ENCODE peak calls at places on chromosomes 2 and 18, in seven cellular contexts. One of them, this sample, is unnamed.

GRCh38 chr18:26928669-26929313 is 63.3 kb upstream of the AQP4 start:
- DNase-seq in heart left ventricle: no peak
- DNase-seq in T-cell: no peak
- DNase-seq in bronchial epithelial cell: peak; percentile 18
- DNase-seq in glutamatergic neuron: no peak
- DNase-seq in stimulated activated naive B cell treated with anti-CD40 and anti-IgM and Interleukin-4, amounts not matched to agents 10 μg/mL and 1 μg/mL and 100 μg/mL, for 72 hours: no peak
- DNase-seq in A172: no peak
- DNase-seq in this sample: no peak

GRCh38 chr2:43171789-43172188 is 54.6 kb downstream of the ZFP36L2 start:
- DNase-seq in heart left ventricle: peak; percentile 64
- DNase-seq in T-cell: no peak
- DNase-seq in bronchial epithelial cell: no peak
- DNase-seq in glutamatergic neuron: no peak
- DNase-seq in stimulated activated naive B cell treated with anti-CD40 and anti-IgM and Interleukin-4, amounts not matched to agents 10 μg/mL and 1 μg/mL and 100 μg/mL, for 72 hours: no peak
- DNase-seq in A172: peak; percentile 62
- DNase-seq in this sample: no peak

GRCh38 chr2:236775521-236775920 is 205.9 kb downstream of the ACKR3 start:
- DNase-seq in heart left ventricle: no peak
- DNase-seq in T-cell: no peak
- DNase-seq in bronchial epithelial cell: no peak
- DNase-seq in glutamatergic neuron: no peak
- DNase-seq in stimulated activated naive B cell treated with anti-CD40 and anti-IgM and Interleukin-4, amounts not matched to agents 10 μg/mL and 1 μg/mL and 100 μg/mL, for 72 hours: no peak
- DNase-seq in A172: no peak
- DNase-seq in this sample: no peak

GRCh38 chr2:131085646-131086045 is 7.6 kb downstream of the FAM168B start:
- DNase-seq in heart left ventricle: no peak
- DNase-seq in T-cell: no peak
- DNase-seq in bronchial epithelial cell: no peak
- DNase-seq in glutamatergic neuron: no peak
- DNase-seq in stimulated activated naive B cell treated with anti-CD40 and anti-IgM and Interleukin-4, amounts not matched to agents 10 μg/mL and 1 μg/mL and 100 μg/mL, for 72 hours: no peak
- DNase-seq in A172: no peak
- DNase-seq in this sample: no peak

GRCh38 chr2:84152471-84152870 is 306.6 kb downstream of the SUCLG1 start:
- DNase-seq in heart left ventricle: no peak
- DNase-seq in T-cell: no peak
- DNase-seq in bronchial epithelial cell: peak; percentile 44
- DNase-seq in glutamatergic neuron: no peak
- DNase-seq in stimulated activated naive B cell treated with anti-CD40 and anti-IgM and Interleukin-4, amounts not matched to agents 10 μg/mL and 1 μg/mL and 100 μg/mL, for 72 hours: no peak
- DNase-seq in A172: no peak
- DNase-seq in this sample: no peak

GRCh38 chr2:219726916-219727315 is 99.5 kb downstream of the SLC4A3 start:
- DNase-seq in heart left ventricle: no peak
- DNase-seq in T-cell: no peak
- DNase-seq in bronchial epithelial cell: no peak
- DNase-seq in glutamatergic neuron: no peak
- DNase-seq in stimulated activated naive B cell treated with anti-CD40 and anti-IgM and Interleukin-4, amounts not matched to agents 10 μg/mL and 1 μg/mL and 100 μg/mL, for 72 hours: no peak
- DNase-seq in A172: no peak
- DNase-seq in this sample: no peak

GRCh38 chr2:7900593-7900992 is 781.3 kb upstream of the ID2 start:
- DNase-seq in heart left ventricle: no peak
- DNase-seq in T-cell: no peak
- DNase-seq in bronchial epithelial cell: peak; percentile 7
- DNase-seq in glutamatergic neuron: no peak
- DNase-seq in stimulated activated naive B cell treated with anti-CD40 and anti-IgM and Interleukin-4, amounts not matched to agents 10 μg/mL and 1 μg/mL and 100 μg/mL, for 72 hours: no peak
- DNase-seq in A172: no peak
- DNase-seq in this sample: no peak

GRCh38 chr2:110099036-110099420 is 16.6 kb downstream of the MALL start:
- DNase-seq in heart left ventricle: no peak
- DNase-seq in T-cell: no peak
- DNase-seq in bronchial epithelial cell: no peak
- DNase-seq in glutamatergic neuron: no peak
- DNase-seq in stimulated activated naive B cell treated with anti-CD40 and anti-IgM and Interleukin-4, amounts not matched to agents 10 μg/mL and 1 μg/mL and 100 μg/mL, for 72 hours: no peak
- DNase-seq in A172: no peak
- DNase-seq in this sample: no peak

GRCh38 chr2:44578401-44579135 is 216.8 kb downstream of the CAMKMT start:
- DNase-seq in heart left ventricle: no peak
- DNase-seq in T-cell: no peak
- DNase-seq in bronchial epithelial cell: peak; percentile 94
- DNase-seq in glutamatergic neuron: no peak
- DNase-seq in stimulated activated naive B cell treated with anti-CD40 and anti-IgM and Interleukin-4, amounts not matched to agents 10 μg/mL and 1 μg/mL and 100 μg/mL, for 72 hours: no peak
- DNase-seq in A172: peak; percentile 8
- DNase-seq in this sample: no peak

GRCh38 chr2:96361751-96362150 is 26.2 kb downstream of the NCAPH start:
- DNase-seq in heart left ventricle: no peak
- DNase-seq in T-cell: no peak
- DNase-seq in bronchial epithelial cell: no peak
- DNase-seq in glutamatergic neuron: no peak
- DNase-seq in stimulated activated naive B cell treated with anti-CD40 and anti-IgM and Interleukin-4, amounts not matched to agents 10 μg/mL and 1 μg/mL and 100 μg/mL, for 72 hours: no peak
- DNase-seq in A172: no peak
- DNase-seq in this sample: no peak

GRCh38 chr18:57210101-57210661 is 63.3 kb downstream of the BOD1L2 start:
- DNase-seq in heart left ventricle: peak; percentile 55
- DNase-seq in T-cell: no peak
- DNase-seq in bronchial epithelial cell: peak; percentile 85
- DNase-seq in glutamatergic neuron: peak; percentile 65
- DNase-seq in stimulated activated naive B cell treated with anti-CD40 and anti-IgM and Interleukin-4, amounts not matched to agents 10 μg/mL and 1 μg/mL and 100 μg/mL, for 72 hours: no peak
- DNase-seq in A172: peak; percentile 88
- DNase-seq in this sample: no peak

GRCh38 chr2:178025551-178026185 is 46.9 kb downstream of the PDE11A start:
- DNase-seq in heart left ventricle: no peak
- DNase-seq in T-cell: no peak
- DNase-seq in bronchial epithelial cell: no peak
- DNase-seq in glutamatergic neuron: no peak
- DNase-seq in stimulated activated naive B cell treated with anti-CD40 and anti-IgM and Interleukin-4, amounts not matched to agents 10 μg/mL and 1 μg/mL and 100 μg/mL, for 72 hours: no peak
- DNase-seq in A172: no peak
- DNase-seq in this sample: no peak

GRCh38 chr2:185299867-185300266 is 438.7 kb upstream of the FSIP2 start:
- DNase-seq in heart left ventricle: no peak
- DNase-seq in T-cell: no peak
- DNase-seq in bronchial epithelial cell: no peak
- DNase-seq in glutamatergic neuron: no peak
- DNase-seq in stimulated activated naive B cell treated with anti-CD40 and anti-IgM and Interleukin-4, amounts not matched to agents 10 μg/mL and 1 μg/mL and 100 μg/mL, for 72 hours: no peak
- DNase-seq in A172: no peak
- DNase-seq in this sample: no peak

GRCh38 chr18:36284268-36284667 is 13.2 kb upstream of the FHOD3 start:
- DNase-seq in heart left ventricle: no peak
- DNase-seq in T-cell: no peak
- DNase-seq in bronchial epithelial cell: no peak
- DNase-seq in glutamatergic neuron: no peak
- DNase-seq in stimulated activated naive B cell treated with anti-CD40 and anti-IgM and Interleukin-4, amounts not matched to agents 10 μg/mL and 1 μg/mL and 100 μg/mL, for 72 hours: no peak
- DNase-seq in A172: no peak
- DNase-seq in this sample: no peak

GRCh38 chr2:120992791-120993555 is 257.3 kb downstream of the GLI2 start:
- DNase-seq in heart left ventricle: no peak
- DNase-seq in T-cell: no peak
- DNase-seq in bronchial epithelial cell: no peak
- DNase-seq in glutamatergic neuron: no peak
- DNase-seq in stimulated activated naive B cell treated with anti-CD40 and anti-IgM and Interleukin-4, amounts not matched to agents 10 μg/mL and 1 μg/mL and 100 μg/mL, for 72 hours: no peak
- DNase-seq in A172: no peak
- DNase-seq in this sample: no peak

GRCh38 chr18:54749291-54749690 is 79.0 kb upstream of the RAB27B start:
- DNase-seq in heart left ventricle: no peak
- DNase-seq in T-cell: no peak
- DNase-seq in bronchial epithelial cell: no peak
- DNase-seq in glutamatergic neuron: no peak
- DNase-seq in stimulated activated naive B cell treated with anti-CD40 and anti-IgM and Interleukin-4, amounts not matched to agents 10 μg/mL and 1 μg/mL and 100 μg/mL, for 72 hours: no peak
- DNase-seq in A172: no peak
- DNase-seq in this sample: no peak

GRCh38 chr18:76977108-76977621 is 154.8 kb downstream of the ZNF236 start:
- DNase-seq in heart left ventricle: no peak
- DNase-seq in T-cell: no peak
- DNase-seq in bronchial epithelial cell: no peak
- DNase-seq in glutamatergic neuron: no peak
- DNase-seq in stimulated activated naive B cell treated with anti-CD40 and anti-IgM and Interleukin-4, amounts not matched to agents 10 μg/mL and 1 μg/mL and 100 μg/mL, for 72 hours: no peak
- DNase-seq in A172: no peak
- DNase-seq in this sample: no peak

GRCh38 chr2:98515571-98515927 is 70.9 kb downstream of the INPP4A start:
- DNase-seq in heart left ventricle: no peak
- DNase-seq in T-cell: no peak
- DNase-seq in bronchial epithelial cell: no peak
- DNase-seq in glutamatergic neuron: no peak
- DNase-seq in stimulated activated naive B cell treated with anti-CD40 and anti-IgM and Interleukin-4, amounts not matched to agents 10 μg/mL and 1 μg/mL and 100 μg/mL, for 72 hours: no peak
- DNase-seq in A172: no peak
- DNase-seq in this sample: no peak

GRCh38 chr18:59669872-59670657 is 27.2 kb downstream of the CCBE1 start:
- DNase-seq in heart left ventricle: no peak
- DNase-seq in T-cell: no peak
- DNase-seq in bronchial epithelial cell: no peak
- DNase-seq in glutamatergic neuron: no peak
- DNase-seq in stimulated activated naive B cell treated with anti-CD40 and anti-IgM and Interleukin-4, amounts not matched to agents 10 μg/mL and 1 μg/mL and 100 μg/mL, for 72 hours: no peak
- DNase-seq in A172: no peak
- DNase-seq in this sample: no peak

GRCh38 chr18:55421612-55422381 is 166.2 kb downstream of the TCF4 start:
- DNase-seq in heart left ventricle: no peak
- DNase-seq in T-cell: no peak
- DNase-seq in bronchial epithelial cell: peak; percentile 81
- DNase-seq in glutamatergic neuron: no peak
- DNase-seq in stimulated activated naive B cell treated with anti-CD40 and anti-IgM and Interleukin-4, amounts not matched to agents 10 μg/mL and 1 μg/mL and 100 μg/mL, for 72 hours: no peak
- DNase-seq in A172: no peak
- DNase-seq in this sample: no peak

GRCh38 chr2:189208254-189208653 is 28.7 kb upstream of the COL5A2 start:
- DNase-seq in heart left ventricle: no peak
- DNase-seq in T-cell: no peak
- DNase-seq in bronchial epithelial cell: no peak
- DNase-seq in glutamatergic neuron: no peak
- DNase-seq in stimulated activated naive B cell treated with anti-CD40 and anti-IgM and Interleukin-4, amounts not matched to agents 10 μg/mL and 1 μg/mL and 100 μg/mL, for 72 hours: no peak
- DNase-seq in A172: no peak
- DNase-seq in this sample: no peak